ENCODE peak calls at places on chromosomes 12 and 14, in nine cellular contexts. One of them, this sample, is unnamed.

GRCh38 chr12:321606-322326 is 59.1 kb upstream of the SLC6A13 start:
- DNase-seq in M059J: peak
- DNase-seq in body of pancreas: peak
- DNase-seq in choroid plexus epithelial cell: peak
- DNase-seq in RCC 7860: no peak
- DNase-seq in GM12865: no peak
- DNase-seq in stomach: no peak
- DNase-seq in amniotic stem cell: no peak
- DNase-seq in stimulated activated CD4-positive, alpha-beta T cell treated with anti-CD3 and anti-CD28 coated beads, Interleukin-2, amount 100 ng/mL, for 48 hours: no peak
- DNase-seq in this sample: peak

GRCh38 chr12:48198985-48199384 is 4.1 kb downstream of the OR10AD1 start:
- DNase-seq in M059J: no peak
- DNase-seq in body of pancreas: no peak
- DNase-seq in choroid plexus epithelial cell: no peak
- DNase-seq in RCC 7860: no peak
- DNase-seq in GM12865: no peak
- DNase-seq in stomach: no peak
- DNase-seq in amniotic stem cell: no peak
- DNase-seq in stimulated activated CD4-positive, alpha-beta T cell treated with anti-CD3 and anti-CD28 coated beads, Interleukin-2, amount 100 ng/mL, for 48 hours: no peak
- DNase-seq in this sample: no peak

GRCh38 chr12:85280984-85281946 is 1.2 kb downstream of the ALX1 start:
- DNase-seq in M059J: no peak
- DNase-seq in body of pancreas: no peak
- DNase-seq in choroid plexus epithelial cell: peak
- DNase-seq in RCC 7860: no peak
- DNase-seq in GM12865: no peak
- DNase-seq in stomach: no peak
- DNase-seq in amniotic stem cell: no peak
- DNase-seq in stimulated activated CD4-positive, alpha-beta T cell treated with anti-CD3 and anti-CD28 coated beads, Interleukin-2, amount 100 ng/mL, for 48 hours: no peak
- DNase-seq in this sample: peak

GRCh38 chr12:116455540-116456306 is 103.5 kb upstream of the MAP1LC3B2 start:
- DNase-seq in M059J: peak
- DNase-seq in body of pancreas: peak
- DNase-seq in choroid plexus epithelial cell: peak
- DNase-seq in RCC 7860: peak
- DNase-seq in GM12865: no peak
- DNase-seq in stomach: peak
- DNase-seq in amniotic stem cell: peak
- DNase-seq in stimulated activated CD4-positive, alpha-beta T cell treated with anti-CD3 and anti-CD28 coated beads, Interleukin-2, amount 100 ng/mL, for 48 hours: no peak
- DNase-seq in this sample: peak

GRCh38 chr12:52313461-52313860 is 7.7 kb downstream of the KRT83 start:
- DNase-seq in M059J: no peak
- DNase-seq in body of pancreas: no peak
- DNase-seq in choroid plexus epithelial cell: no peak
- DNase-seq in RCC 7860: no peak
- DNase-seq in GM12865: no peak
- DNase-seq in stomach: no peak
- DNase-seq in amniotic stem cell: no peak
- DNase-seq in stimulated activated CD4-positive, alpha-beta T cell treated with anti-CD3 and anti-CD28 coated beads, Interleukin-2, amount 100 ng/mL, for 48 hours: no peak
- DNase-seq in this sample: no peak

GRCh38 chr14:78399316-78399889 is 229.2 kb downstream of the NRXN3 start:
- DNase-seq in M059J: peak
- DNase-seq in body of pancreas: peak
- DNase-seq in choroid plexus epithelial cell: peak
- DNase-seq in RCC 7860: no peak
- DNase-seq in GM12865: peak
- DNase-seq in stomach: no peak
- DNase-seq in amniotic stem cell: no peak
- DNase-seq in stimulated activated CD4-positive, alpha-beta T cell treated with anti-CD3 and anti-CD28 coated beads, Interleukin-2, amount 100 ng/mL, for 48 hours: peak
- DNase-seq in this sample: no peak

GRCh38 chr14:66069830-66070541 is 416.2 kb upstream of the CCDC196 start:
- DNase-seq in M059J: peak
- DNase-seq in body of pancreas: no peak
- DNase-seq in choroid plexus epithelial cell: no peak
- DNase-seq in RCC 7860: no peak
- DNase-seq in GM12865: no peak
- DNase-seq in stomach: no peak
- DNase-seq in amniotic stem cell: no peak
- DNase-seq in stimulated activated CD4-positive, alpha-beta T cell treated with anti-CD3 and anti-CD28 coated beads, Interleukin-2, amount 100 ng/mL, for 48 hours: no peak
- DNase-seq in this sample: no peak

GRCh38 chr14:40240456-40240855 is 808.2 kb upstream of the FBXO33 start:
- DNase-seq in M059J: peak
- DNase-seq in body of pancreas: no peak
- DNase-seq in choroid plexus epithelial cell: no peak
- DNase-seq in RCC 7860: no peak
- DNase-seq in GM12865: no peak
- DNase-seq in stomach: no peak
- DNase-seq in amniotic stem cell: no peak
- DNase-seq in stimulated activated CD4-positive, alpha-beta T cell treated with anti-CD3 and anti-CD28 coated beads, Interleukin-2, amount 100 ng/mL, for 48 hours: no peak
- DNase-seq in this sample: no peak

GRCh38 chr14:97994020-97994531 is 1196.9 kb downstream of the VRK1 start:
- DNase-seq in M059J: no peak
- DNase-seq in body of pancreas: no peak
- DNase-seq in choroid plexus epithelial cell: no peak
- DNase-seq in RCC 7860: no peak
- DNase-seq in GM12865: peak
- DNase-seq in stomach: no peak
- DNase-seq in amniotic stem cell: no peak
- DNase-seq in stimulated activated CD4-positive, alpha-beta T cell treated with anti-CD3 and anti-CD28 coated beads, Interleukin-2, amount 100 ng/mL, for 48 hours: no peak
- DNase-seq in this sample: no peak

GRCh38 chr12:127742231-127742630 is 524.7 kb upstream of the TMEM132C start:
- DNase-seq in M059J: peak
- DNase-seq in body of pancreas: no peak
- DNase-seq in choroid plexus epithelial cell: no peak
- DNase-seq in RCC 7860: no peak
- DNase-seq in GM12865: no peak
- DNase-seq in stomach: no peak
- DNase-seq in amniotic stem cell: no peak
- DNase-seq in stimulated activated CD4-positive, alpha-beta T cell treated with anti-CD3 and anti-CD28 coated beads, Interleukin-2, amount 100 ng/mL, for 48 hours: no peak
- DNase-seq in this sample: no peak

GRCh38 chr12:57395121-57395520 is 35.7 kb downstream of the R3HDM2 start:
- DNase-seq in M059J: no peak
- DNase-seq in body of pancreas: no peak
- DNase-seq in choroid plexus epithelial cell: no peak
- DNase-seq in RCC 7860: no peak
- DNase-seq in GM12865: no peak
- DNase-seq in stomach: no peak
- DNase-seq in amniotic stem cell: no peak
- DNase-seq in stimulated activated CD4-positive, alpha-beta T cell treated with anti-CD3 and anti-CD28 coated beads, Interleukin-2, amount 100 ng/mL, for 48 hours: no peak
- DNase-seq in this sample: no peak

GRCh38 chr14:92511472-92512247 is 1.9 kb upstream of the RIN3 start:
- DNase-seq in M059J: peak
- DNase-seq in body of pancreas: no peak
- DNase-seq in choroid plexus epithelial cell: peak
- DNase-seq in RCC 7860: peak
- DNase-seq in GM12865: no peak
- DNase-seq in stomach: no peak
- DNase-seq in amniotic stem cell: peak
- DNase-seq in stimulated activated CD4-positive, alpha-beta T cell treated with anti-CD3 and anti-CD28 coated beads, Interleukin-2, amount 100 ng/mL, for 48 hours: no peak
- DNase-seq in this sample: peak

GRCh38 chr14:99566390-99567354 is 37.3 kb downstream of the CCDC85C start:
- DNase-seq in M059J: no peak
- DNase-seq in body of pancreas: no peak
- DNase-seq in choroid plexus epithelial cell: no peak
- DNase-seq in RCC 7860: no peak
- DNase-seq in GM12865: no peak
- DNase-seq in stomach: no peak
- DNase-seq in amniotic stem cell: no peak
- DNase-seq in stimulated activated CD4-positive, alpha-beta T cell treated with anti-CD3 and anti-CD28 coated beads, Interleukin-2, amount 100 ng/mL, for 48 hours: no peak
- DNase-seq in this sample: no peak

GRCh38 chr14:21103165-21103709 is 2.4 kb downstream of the TMEM253 start:
- DNase-seq in M059J: no peak
- DNase-seq in body of pancreas: no peak
- DNase-seq in choroid plexus epithelial cell: no peak
- DNase-seq in RCC 7860: no peak
- DNase-seq in GM12865: no peak
- DNase-seq in stomach: no peak
- DNase-seq in amniotic stem cell: no peak
- DNase-seq in stimulated activated CD4-positive, alpha-beta T cell treated with anti-CD3 and anti-CD28 coated beads, Interleukin-2, amount 100 ng/mL, for 48 hours: no peak
- DNase-seq in this sample: no peak

GRCh38 chr12:13794706-13795105 is 186.7 kb downstream of the GRIN2B start:
- DNase-seq in M059J: no peak
- DNase-seq in body of pancreas: no peak
- DNase-seq in choroid plexus epithelial cell: no peak
- DNase-seq in RCC 7860: no peak
- DNase-seq in GM12865: no peak
- DNase-seq in stomach: no peak
- DNase-seq in amniotic stem cell: no peak
- DNase-seq in stimulated activated CD4-positive, alpha-beta T cell treated with anti-CD3 and anti-CD28 coated beads, Interleukin-2, amount 100 ng/mL, for 48 hours: no peak
- DNase-seq in this sample: no peak

GRCh38 chr12:6420364-6420763 is 24.4 kb upstream of the CD27 start:
- DNase-seq in M059J: no peak
- DNase-seq in body of pancreas: no peak
- DNase-seq in choroid plexus epithelial cell: no peak
- DNase-seq in RCC 7860: no peak
- DNase-seq in GM12865: no peak
- DNase-seq in stomach: no peak
- DNase-seq in amniotic stem cell: no peak
- DNase-seq in stimulated activated CD4-positive, alpha-beta T cell treated with anti-CD3 and anti-CD28 coated beads, Interleukin-2, amount 100 ng/mL, for 48 hours: no peak
- DNase-seq in this sample: no peak

GRCh38 chr12:128326419-128326818 is 59.4 kb downstream of the TMEM132C start:
- DNase-seq in M059J: no peak
- DNase-seq in body of pancreas: no peak
- DNase-seq in choroid plexus epithelial cell: no peak
- DNase-seq in RCC 7860: no peak
- DNase-seq in GM12865: no peak
- DNase-seq in stomach: no peak
- DNase-seq in amniotic stem cell: no peak
- DNase-seq in stimulated activated CD4-positive, alpha-beta T cell treated with anti-CD3 and anti-CD28 coated beads, Interleukin-2, amount 100 ng/mL, for 48 hours: no peak
- DNase-seq in this sample: no peak

GRCh38 chr14:59754256-59754655 is 116.3 kb downstream of the RTN1 start:
- DNase-seq in M059J: no peak
- DNase-seq in body of pancreas: no peak
- DNase-seq in choroid plexus epithelial cell: peak
- DNase-seq in RCC 7860: no peak
- DNase-seq in GM12865: no peak
- DNase-seq in stomach: no peak
- DNase-seq in amniotic stem cell: no peak
- DNase-seq in stimulated activated CD4-positive, alpha-beta T cell treated with anti-CD3 and anti-CD28 coated beads, Interleukin-2, amount 100 ng/mL, for 48 hours: no peak
- DNase-seq in this sample: no peak

GRCh38 chr12:5376591-5377207 is 55.2 kb upstream of the NTF3 start:
- DNase-seq in M059J: peak
- DNase-seq in body of pancreas: peak
- DNase-seq in choroid plexus epithelial cell: no peak
- DNase-seq in RCC 7860: no peak
- DNase-seq in GM12865: no peak
- DNase-seq in stomach: peak
- DNase-seq in amniotic stem cell: no peak
- DNase-seq in stimulated activated CD4-positive, alpha-beta T cell treated with anti-CD3 and anti-CD28 coated beads, Interleukin-2, amount 100 ng/mL, for 48 hours: no peak
- DNase-seq in this sample: no peak

GRCh38 chr12:106067606-106068205 is 71.0 kb downstream of the NUAK1 start:
- DNase-seq in M059J: no peak
- DNase-seq in body of pancreas: no peak
- DNase-seq in choroid plexus epithelial cell: no peak
- DNase-seq in RCC 7860: no peak
- DNase-seq in GM12865: no peak
- DNase-seq in stomach: no peak
- DNase-seq in amniotic stem cell: no peak
- DNase-seq in stimulated activated CD4-positive, alpha-beta T cell treated with anti-CD3 and anti-CD28 coated beads, Interleukin-2, amount 100 ng/mL, for 48 hours: no peak
- DNase-seq in this sample: no peak

GRCh38 chr12:70576341-70577282 is 60.6 kb downstream of the PTPRB start:
- DNase-seq in M059J: peak
- DNase-seq in body of pancreas: no peak
- DNase-seq in choroid plexus epithelial cell: peak
- DNase-seq in RCC 7860: peak
- DNase-seq in GM12865: peak
- DNase-seq in stomach: no peak
- DNase-seq in amniotic stem cell: peak
- DNase-seq in stimulated activated CD4-positive, alpha-beta T cell treated with anti-CD3 and anti-CD28 coated beads, Interleukin-2, amount 100 ng/mL, for 48 hours: no peak
- DNase-seq in this sample: peak

This sample was measured in endothelial cell of umbilical vein.